ENCODE peak calls at places on chromosomes 5 and 9, in ten cellular contexts. I is K562; F is prostate gland; E is CD8-positive, alpha-beta T cell; G is GM06990; N is heart right ventricle; D is IMR-90; J is cardiac muscle cell; Y is bronchial epithelial cell; V is HCT116. O is an unnamed sample.

GRCh38 chr5:80141147-80141671 is 106.1 kb downstream of the THBS4 start:
- DNase-seq in D (peak), V (no peak), I (no peak), G (no peak), F (peak), J (peak), N (peak), Y (no peak), E (no peak), O (peak)

GRCh38 chr5:170818222-170818621 is 34.7 kb downstream of the GABRP start:
- DNase-seq in F (no peak), Y (no peak), N (no peak), D (peak), J (peak), E (no peak), I (no peak), V (no peak), G (no peak), O (peak)

GRCh38 chr9:134167530-134167931 is 3.2 kb upstream of the RNU6ATAC start:
- DNase-seq in V (no peak), J (no peak), F (no peak), N (no peak), Y (peak), E (no peak), G (no peak), I (no peak), D (peak), O (peak)

GRCh38 chr5:93607367-93608258 is 24.6 kb downstream of the NR2F1 start:
- DNase-seq in N (no peak), I (peak), J (peak), D (peak), E (no peak), Y (peak), V (no peak), F (no peak), G (no peak), O (peak)

GRCh38 chr5:106894964-106895363 is 775.8 kb downstream of the EFNA5 start:
- DNase-seq in D (peak), E (no peak), Y (peak), F (no peak), I (no peak), J (peak), N (no peak), V (no peak), G (no peak), O (peak)

GRCh38 chr5:111461261-111461671 is 51.1 kb downstream of the STARD4 start:
- DNase-seq in D (peak), N (no peak), E (no peak), Y (peak), I (peak), F (no peak), J (peak), V (no peak), G (no peak), O (peak)

GRCh38 chr5:171599396-171599795 is 179.9 kb downstream of the FGF18 start:
- DNase-seq in E (no peak), G (no peak), F (no peak), V (no peak), N (peak), Y (no peak), D (no peak), I (no peak), J (no peak), O (no peak)

GRCh38 chr5:174760721-174761120 is 36.3 kb downstream of the MSX2 start:
- DNase-seq in I (no peak), D (no peak), V (no peak), F (no peak), Y (no peak), J (no peak), N (no peak), G (no peak), E (no peak), O (no peak)

GRCh38 chr5:56818409-56819026 is 3.2 kb downstream of the MAP3K1 start:
- DNase-seq in V (no peak), J (peak), N (no peak), F (no peak), G (no peak), E (no peak), Y (peak), D (peak), I (peak), O (peak)

GRCh38 chr9:4375424-4376195 is 75.7 kb upstream of the GLIS3 start:
- DNase-seq in F (peak), J (peak), N (no peak), G (no peak), Y (peak), V (peak), I (no peak), D (peak), E (no peak), O (peak)

GRCh38 chr5:23139338-23140171 is 286.4 kb upstream of the CDH12 start:
- DNase-seq in G (no peak), N (no peak), Y (peak), F (no peak), J (peak), I (peak), D (peak), V (no peak), E (no peak), O (peak)

GRCh38 chr5:67493676-67494075 is 297.1 kb upstream of the CD180 start:
- DNase-seq in J (peak), V (peak), G (no peak), Y (peak), D (no peak), F (peak), I (peak), N (peak), E (no peak), O (peak)

GRCh38 chr5:6545036-6545693 is 87.7 kb downstream of the NSUN2 start:
- DNase-seq in V (no peak), F (no peak), Y (no peak), D (no peak), N (no peak), I (no peak), G (no peak), J (no peak), E (no peak), O (no peak)

GRCh38 chr5:84437673-84438315 is 53.1 kb upstream of the EDIL3 start:
- DNase-seq in N (no peak), J (peak), Y (peak), D (peak), V (peak), F (no peak), G (no peak), E (no peak), I (no peak), O (peak)

GRCh38 chr9:123120131-123120530 is 86.7 kb downstream of the GPR21 start:
- DNase-seq in Y (no peak), F (no peak), J (no peak), V (no peak), D (no peak), E (no peak), N (no peak), G (no peak), I (no peak), O (no peak)

GRCh38 chr5:14675865-14676300 is 11.4 kb downstream of the OTULIN start:
- DNase-seq in G (peak), V (no peak), J (no peak), I (peak), N (no peak), Y (no peak), F (no peak), D (no peak), E (no peak), O (no peak)

GRCh38 chr9:123073441-123073840 is 40.0 kb downstream of the GPR21 start:
- DNase-seq in E (no peak), N (no peak), F (no peak), V (no peak), Y (no peak), I (no peak), J (no peak), D (no peak), G (no peak), O (no peak)

GRCh38 chr9:90727498-90727897 is 74.1 kb upstream of the SYK start:
- DNase-seq in F (no peak), N (no peak), G (no peak), I (no peak), V (no peak), Y (no peak), D (no peak), J (no peak), E (no peak), O (no peak)

GRCh38 chr9:137310190-137311052 is 8.3 kb upstream of the NRARP start:
- DNase-seq in J (no peak), Y (peak), F (no peak), N (peak), V (no peak), G (peak), E (no peak), D (no peak), I (no peak), O (no peak)

GRCh38 chr9:92706218-92706940 is 36.4 kb upstream of the IPPK start:
- DNase-seq in J (peak), E (no peak), V (peak), I (peak), N (no peak), Y (peak), F (no peak), D (no peak), G (no peak), O (peak)

GRCh38 chr5:53877243-53877642 is 316.8 kb downstream of the NDUFS4 start:
- DNase-seq in V (no peak), N (no peak), F (no peak), J (peak), Y (peak), E (no peak), G (no peak), D (peak), I (no peak), O (peak)

GRCh38 chr5:53031695-53032096 is 42.5 kb downstream of the ITGA2 start:
- DNase-seq in N (no peak), J (peak), D (peak), G (no peak), I (no peak), Y (peak), E (no peak), V (peak), F (peak), O (peak)

GRCh38 chr5:31237159-31237558 is 43.7 kb downstream of the CDH6 start:
- DNase-seq in G (no peak), V (no peak), J (peak), F (no peak), Y (peak), I (no peak), N (no peak), E (no peak), D (peak), O (peak)

GRCh38 chr5:148268556-148268955 is at the start of gene SPINK13:
- DNase-seq in G (no peak), Y (peak), J (peak), N (no peak), V (peak), I (no peak), F (no peak), D (peak), E (no peak), O (peak)

GRCh38 chr5:108148715-108149139 is 233.2 kb downstream of the FBXL17 start:
- DNase-seq in Y (peak), V (no peak), F (no peak), J (peak), N (no peak), I (peak), E (no peak), D (peak), G (no peak), O (peak)

GRCh38 chr5:104456122-104456521 is 893.5 kb upstream of the NUDT12 start:
- DNase-seq in J (no peak), Y (no peak), F (no peak), I (no peak), E (no peak), G (no peak), D (no peak), N (no peak), V (no peak), O (no peak)

GRCh38 chr5:146047396-146047795 is 58.0 kb downstream of the PLAC8L1 start:
- DNase-seq in Y (no peak), I (no peak), E (no peak), D (no peak), N (no peak), F (peak), G (no peak), V (no peak), J (no peak), O (no peak)

GRCh38 chr5:169567079-169567478 is 16.5 kb upstream of the SPDL1 start:
- DNase-seq in Y (peak), G (no peak), V (no peak), D (peak), N (no peak), F (no peak), J (peak), E (no peak), I (no peak), O (peak)

GRCh38 chr9:97510797-97511761 is 9.6 kb downstream of the TMOD1 start:
- DNase-seq in V (no peak), I (peak), D (peak), G (peak), Y (peak), F (no peak), J (peak), N (no peak), E (no peak), O (peak)

GRCh38 chr5:149317281-149318048 is 27.8 kb upstream of the GRPEL2 start:
- DNase-seq in D (peak), I (peak), Y (peak), N (no peak), J (peak), E (peak), F (no peak), V (peak), G (no peak), O (peak)

DNA sequence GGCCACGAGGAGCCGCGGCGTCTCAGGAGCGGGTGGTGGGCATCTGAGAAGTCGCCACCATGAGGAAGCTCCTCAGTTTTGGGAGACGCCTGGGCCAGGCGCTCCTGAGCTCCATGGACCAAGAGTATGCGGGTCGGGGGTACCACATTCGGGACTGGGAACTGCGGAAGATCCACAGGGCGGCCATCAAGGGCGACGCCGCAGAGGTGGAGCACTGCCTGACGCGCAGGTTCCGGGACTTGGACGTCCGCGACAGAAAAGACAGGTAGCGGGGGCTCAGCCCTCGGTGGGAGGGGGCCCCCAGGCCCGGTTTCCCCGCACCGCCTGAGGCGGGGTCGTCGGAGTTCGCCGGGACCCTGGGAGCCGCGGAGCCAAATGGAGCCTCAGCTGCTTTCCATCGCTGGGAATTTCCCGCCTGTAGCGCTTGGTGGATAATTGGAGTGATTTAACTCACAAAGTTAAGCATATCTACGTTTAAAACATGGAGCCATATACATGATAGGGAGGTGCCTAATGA is 438 bp downstream of the ANKRD18B start:
- DNase-seq in N (no peak), J (no peak), D (no peak), F (peak), I (peak), E (no peak), Y (no peak), G (peak), V (no peak), O (peak)
- H3K4me3 ChIP-seq in N (no peak), J (peak), D (peak), F (peak), I (peak), E (peak), Y (peak), G (no peak), V (no peak), O (peak)

GRCh38 chr5:167968784-167969183 is 322.7 kb upstream of the WWC1 start:
- DNase-seq in F (no peak), G (no peak), Y (no peak), N (no peak), I (no peak), V (no peak), J (no peak), D (no peak), E (no peak), O (no peak)

GRCh38 chr5:167971706-167972105 is 319.7 kb upstream of the WWC1 start:
- DNase-seq in D (no peak), G (no peak), N (no peak), E (no peak), I (no peak), J (no peak), F (no peak), Y (no peak), V (no peak), O (no peak)

GRCh38 chr5:167964529-167964928 is 326.9 kb upstream of the WWC1 start:
- DNase-seq in I (no peak), E (no peak), V (no peak), F (no peak), N (no peak), D (no peak), Y (no peak), G (no peak), J (no peak), O (no peak)

GRCh38 chr5:167970002-167970401 is 321.4 kb upstream of the WWC1 start:
- DNase-seq in I (no peak), N (no peak), V (no peak), D (peak), J (peak), Y (no peak), E (no peak), F (no peak), G (no peak), O (peak)

GRCh38 chr5:167967494-167968180 is 323.8 kb upstream of the WWC1 start:
- DNase-seq in I (no peak), J (peak), Y (no peak), F (no peak), V (no peak), G (no peak), N (no peak), E (no peak), D (no peak), O (no peak)
- TF ChIP-seq CTCF in I (no peak), J (peak), Y (no peak), F (no peak), V (no peak), G (no peak), N (no peak), E (no peak), D (no peak), O (no peak)

GRCh38 chr5:141957367-141957993 is 522 bp downstream of the PCDH12 start:
- DNase-seq in V (no peak), D (no peak), F (no peak), I (no peak), G (no peak), Y (no peak), N (no peak), E (no peak), J (peak), O (no peak)
- H3K4me3 ChIP-seq in V (no peak), D (no peak), F (no peak), I (no peak), G (no peak), Y (no peak), N (peak), E (no peak), J (no peak), O (no peak)

GRCh38 chr9:6845881-6846280 is 88.1 kb downstream of the KDM4C start:
- DNase-seq in N (no peak), G (no peak), Y (no peak), I (no peak), J (no peak), V (peak), D (peak), E (no peak), F (no peak), O (no peak)
- TF ChIP-seq CTCF in N (peak), G (no peak), Y (peak), I (no peak), J (peak), V (peak), D (peak), E (no peak), F (no peak), O (no peak)

GRCh38 chr9:37543468-37543867 is 32.7 kb downstream of the FBXO10 start:
- DNase-seq in N (no peak), G (no peak), J (no peak), V (no peak), I (no peak), D (no peak), F (no peak), E (no peak), Y (no peak), O (no peak)
- H3K4me3 ChIP-seq in N (no peak), G (no peak), J (no peak), V (no peak), I (no peak), D (no peak), F (no peak), E (no peak), Y (no peak), O (no peak)

GRCh38 chr9:19104528-19105282 is 2.0 kb upstream of the HAUS6 start:
- DNase-seq in V (no peak), G (no peak), E (no peak), N (no peak), J (no peak), D (no peak), Y (no peak), I (no peak), F (peak), O (no peak)

GRCh38 chr9:19108038-19108437 is 5.3 kb upstream of the HAUS6 start:
- DNase-seq in Y (no peak), D (no peak), G (no peak), E (no peak), I (no peak), N (no peak), V (no peak), F (no peak), J (no peak), O (no peak)

GRCh38 chr9:19101203-19101602 is 1.5 kb downstream of the HAUS6 start:
- DNase-seq in J (no peak), G (no peak), V (no peak), N (no peak), F (no peak), I (no peak), Y (no peak), D (no peak), E (no peak), O (no peak)

GRCh38 chr9:19102181-19102630 is 498 bp downstream of the HAUS6 start:
- DNase-seq in D (peak), Y (no peak), F (no peak), J (peak), V (no peak), I (peak), E (peak), G (no peak), N (no peak), O (peak)

DNA sequence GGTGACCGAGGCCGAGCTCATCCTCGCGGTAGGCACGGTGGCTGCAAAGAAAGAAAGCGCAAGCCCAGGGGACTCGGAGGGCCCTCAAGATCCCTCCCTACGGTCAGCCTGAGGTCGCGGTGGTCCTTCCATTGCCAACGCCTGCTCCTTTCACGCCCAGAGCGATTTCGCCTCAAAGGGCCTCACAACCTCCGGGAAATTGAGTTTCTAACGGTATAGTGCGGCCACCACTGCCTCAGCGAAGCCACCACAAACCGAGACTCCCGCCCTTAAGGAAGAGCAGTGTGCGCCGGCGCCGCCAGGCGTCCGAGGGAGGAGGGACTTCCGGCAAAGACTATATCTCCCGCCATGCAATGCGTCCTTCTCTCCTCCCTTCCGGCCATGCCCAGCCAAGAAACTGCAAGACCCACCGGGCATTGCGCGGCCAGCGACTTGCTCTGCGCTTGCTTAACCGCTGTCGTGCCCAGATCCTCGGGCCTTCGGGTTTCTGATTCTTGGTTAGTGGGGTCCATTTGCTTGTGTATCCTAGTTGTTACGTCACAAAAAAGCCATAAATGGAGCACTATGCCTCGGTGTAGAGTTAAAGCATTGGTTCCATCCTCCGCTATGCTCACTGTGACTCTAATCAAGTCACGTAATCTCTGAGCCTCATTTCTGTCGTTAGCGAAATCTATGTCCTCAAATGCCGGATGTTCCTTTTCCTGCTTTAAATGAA is at the start of gene HAUS6:
- DNase-seq in V (peak), I (peak), J (peak), E (peak), Y (peak), F (peak), D (peak), G (peak), N (peak), O (peak)
- TF ChIP-seq CTCF in V (peak), I (peak), J (peak), E (no peak), Y (peak), F (peak), D (peak), G (peak), N (peak), O (peak)

DNA sequence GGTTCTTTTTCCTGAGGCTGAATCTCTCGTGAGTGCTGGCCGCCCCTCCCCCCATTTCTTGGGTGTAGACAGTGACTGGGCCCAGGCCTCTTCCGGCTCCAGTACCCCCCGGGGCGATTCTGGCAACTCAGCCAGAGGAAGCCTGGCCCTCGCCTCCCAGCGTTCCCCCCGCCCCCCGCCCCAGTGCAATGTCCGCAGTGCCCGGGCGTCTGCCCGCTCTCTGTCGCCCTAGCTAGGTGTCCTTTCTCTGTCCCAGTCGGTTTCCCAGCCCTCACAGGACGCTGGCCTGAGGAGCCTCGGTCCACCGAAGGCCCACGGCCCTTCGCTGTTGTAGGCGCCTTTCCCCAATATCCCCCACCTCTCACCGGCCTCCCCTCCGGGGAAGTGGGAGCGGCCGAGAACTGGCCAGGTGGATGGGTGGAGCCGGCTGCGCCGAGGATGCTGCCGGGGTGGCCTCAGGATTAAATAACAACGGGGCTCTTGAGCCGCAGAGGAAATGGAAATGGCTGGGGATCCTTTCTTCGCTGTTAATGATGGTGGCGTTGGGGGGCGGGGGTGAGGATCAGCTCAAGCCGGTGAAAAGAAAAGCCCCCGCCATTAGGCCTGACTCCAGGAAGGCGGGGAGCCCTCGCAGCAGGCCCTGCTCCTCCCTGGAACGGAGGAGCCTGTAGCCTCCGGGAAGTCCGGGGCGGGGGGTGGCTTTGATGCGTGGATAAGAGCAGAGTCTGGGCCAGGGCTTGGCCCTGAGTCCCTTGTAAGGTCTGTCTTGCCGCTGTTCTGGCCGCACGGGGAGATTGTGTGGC is 1.1 kb upstream of the SPRY4 start:
- DNase-seq in V (peak), Y (no peak), E (peak), J (peak), I (peak), F (peak), N (peak), G (peak), D (peak), O (peak)
- H3K4me3 ChIP-seq in V (peak), Y (peak), E (peak), J (peak), I (peak), F (peak), N (peak), G (peak), D (peak), O (peak)

O was measured in cardiac fibroblast.